ENCODE peak calls at places on chromosomes 2 and 18, in six cellular contexts. T, C, L, X, N and K are unnamed samples.

GRCh38 chr2:197998702-197999101 is 194.3 kb downstream of the PLCL1 start:
- DNase-seq in T (no peak), C (no peak), L (no peak), X (no peak), N (no peak), K (no peak)

GRCh38 chr2:151518802-151519201 is 109.1 kb downstream of the RIF1 start:
- DNase-seq in T (no peak), C (peak; percentile 12), L (peak; percentile 2), X (no peak), N (no peak), K (no peak)

GRCh38 chr18:10454800-10455550 is 540 bp downstream of the APCDD1 start:
- DNase-seq in T (no peak), C (no peak), L (no peak), X (no peak), N (no peak), K (peak; percentile 53)

GRCh38 chr18:32770651-32771168 is 2.1 kb downstream of the KLHL14 start:
- DNase-seq in T (no peak), C (no peak), L (no peak), X (no peak), N (no peak), K (no peak)

GRCh38 chr2:148781544-148781943 is 93.5 kb upstream of the KIF5C start:
- DNase-seq in T (no peak), C (no peak), L (no peak), X (no peak), N (no peak), K (no peak)

GRCh38 chr2:20422679-20423271 is 24.1 kb upstream of the RHOB start:
- DNase-seq in T (peak; percentile 55), C (peak; percentile 44), L (no peak), X (no peak), N (peak; percentile 12), K (peak; percentile 50)

GRCh38 chr18:64720781-64721464 is 572.0 kb upstream of the LINC00305 start:
- DNase-seq in T (no peak), C (no peak), L (no peak), X (no peak), N (no peak), K (peak; percentile 37)

GRCh38 chr2:10119601-10120157 is 2.9 kb upstream of the RRM2 start:
- DNase-seq in T (no peak), C (no peak), L (no peak), X (no peak), N (no peak), K (no peak)

GRCh38 chr2:149375801-149376349 is 45.5 kb downstream of the LYPD6 start:
- DNase-seq in T (no peak), C (peak; percentile 8), L (peak; percentile 89), X (no peak), N (no peak), K (no peak)

GRCh38 chr2:70942396-70942795 is 6.7 kb downstream of the ATP6V1B1 start:
- DNase-seq in T (no peak), C (no peak), L (no peak), X (no peak), N (no peak), K (no peak)

GRCh38 chr2:183283176-183283575 is 158.9 kb downstream of the NUP35 start:
- DNase-seq in T (no peak), C (no peak), L (no peak), X (no peak), N (no peak), K (no peak)

GRCh38 chr2:113098061-113098460 is 29.3 kb upstream of the IL1RN start:
- DNase-seq in T (no peak), C (no peak), L (no peak), X (no peak), N (peak; percentile 50), K (no peak)